ENCODE peak calls at places on chromosomes 13 and 19, in four cellular contexts. One of them, this sample, is unnamed.

GRCh38 chr13:95541308-95541707 is 11.2 kb upstream of the CLDN10 start:
- DNase-seq in HFFc6: no peak
- DNase-seq in neuronal stem cell: no peak
- DNase-seq in NCI-H187: no peak
- DNase-seq in this sample: no peak

GRCh38 chr13:110274687-110275086 is 32.3 kb downstream of the COL4A1 start:
- DNase-seq in neuronal stem cell: no peak
- DNase-seq in HFFc6: no peak
- DNase-seq in NCI-H187: no peak
- DNase-seq in this sample: no peak

GRCh38 chr13:22357132-22357531 is 686.3 kb downstream of the FGF9 start:
- DNase-seq in HFFc6: no peak
- DNase-seq in NCI-H187: no peak
- DNase-seq in neuronal stem cell: no peak
- DNase-seq in this sample: peak

GRCh38 chr19:13014101-13014920 is 19.0 kb downstream of the NFIX start:
- DNase-seq in neuronal stem cell: no peak
- DNase-seq in HFFc6: no peak
- DNase-seq in NCI-H187: no peak
- DNase-seq in this sample: no peak

GRCh38 chr13:35898041-35898440 is 233.1 kb downstream of the DCLK1 start:
- DNase-seq in NCI-H187: no peak
- DNase-seq in HFFc6: no peak
- DNase-seq in neuronal stem cell: no peak
- DNase-seq in this sample: no peak

GRCh38 chr13:112903606-112904195 is 65.3 kb upstream of the MCF2L start:
- DNase-seq in HFFc6: no peak
- DNase-seq in neuronal stem cell: no peak
- DNase-seq in NCI-H187: peak
- DNase-seq in this sample: no peak

GRCh38 chr19:1221141-1221903 is 15.7 kb downstream of the STK11 start:
- DNase-seq in neuronal stem cell: no peak
- DNase-seq in HFFc6: peak
- DNase-seq in NCI-H187: no peak
- DNase-seq in this sample: peak

GRCh38 chr13:50453238-50453637 is 390.3 kb downstream of the DLEU7 start:
- DNase-seq in neuronal stem cell: no peak
- DNase-seq in HFFc6: no peak
- DNase-seq in NCI-H187: no peak
- DNase-seq in this sample: no peak

GRCh38 chr13:21675095-21676007 is 4.5 kb downstream of the FGF9 start:
- DNase-seq in HFFc6: no peak
- DNase-seq in NCI-H187: peak
- DNase-seq in neuronal stem cell: peak
- DNase-seq in this sample: peak

This sample was measured in kidney tubule cell.